ENCODE peak calls at places on chromosomes 12 and 14, in four cellular contexts. I is heart right ventricle, U is foreskin fibroblast, D is OCI-LY7. M is an unnamed sample.

GRCh38 chr14:23578560-23579310 is at the start of gene JPH4:
- DNase-seq in I (no peak), U (no peak), D (no peak), M (no peak)

GRCh38 chr12:101616027-101616494 is 21.3 kb downstream of the MYBPC1 start:
- DNase-seq in I (no peak), U (peak; percentile 1), D (peak; percentile 23), M (peak; percentile 7)

GRCh38 chr14:72646861-72647528 is 246.9 kb downstream of the DPF3 start:
- DNase-seq in I (no peak), U (peak; percentile 66), D (no peak), M (peak; percentile 86)

GRCh38 chr12:52708010-52708409 is 4.7 kb upstream of the KRT77 start:
- DNase-seq in I (no peak), U (no peak), D (no peak), M (no peak)

GRCh38 chr12:114697741-114698565 is 14.0 kb upstream of the TBX3 start:
- DNase-seq in I (no peak), U (peak; percentile 78), D (no peak), M (no peak)

GRCh38 chr12:108696111-108696995 is 35.0 kb downstream of the CORO1C start:
- DNase-seq in I (no peak), U (peak; percentile 75), D (no peak), M (peak; percentile 100)

GRCh38 chr12:79298511-79298910 is 392.3 kb downstream of the PAWR start:
- DNase-seq in I (no peak), U (peak; percentile 50), D (no peak), M (no peak)

GRCh38 chr12:68675098-68675842 is 11.5 kb upstream of the NUP107 start:
- DNase-seq in I (no peak), U (no peak), D (peak; percentile 41), M (no peak)

GRCh38 chr12:45244561-45245348 is 28.9 kb downstream of the ANO6 start:
- DNase-seq in I (no peak), U (peak; percentile 13), D (peak; percentile 8), M (peak; percentile 75)

GRCh38 chr14:94599656-94600004 is 12.6 kb upstream of the SERPINA3 start:
- DNase-seq in I (no peak), U (no peak), D (no peak), M (no peak)

GRCh38 chr14:85191986-85192385 is 338.0 kb upstream of the FLRT2 start:
- DNase-seq in I (no peak), U (no peak), D (no peak), M (no peak)

GRCh38 chr12:31002999-31003398 is 70.7 kb upstream of the DDX11 start:
- DNase-seq in I (no peak), U (no peak), D (no peak), M (no peak)

GRCh38 chr14:99393059-99393655 is 87.5 kb downstream of the SETD3 start:
- DNase-seq in I (peak; percentile 24), U (peak; percentile 49), D (peak; percentile 56), M (peak; percentile 47)

GRCh38 chr12:40946612-40947194 is 241.4 kb upstream of the PDZRN4 start:
- DNase-seq in I (no peak), U (peak; percentile 50), D (peak; percentile 27), M (peak; percentile 66)

GRCh38 chr12:57541717-57542116 is 5.3 kb downstream of the DCTN2 start:
- DNase-seq in I (no peak), U (no peak), D (no peak), M (no peak)

GRCh38 chr14:38158468-38158867 is 49.2 kb upstream of the SSTR1 start:
- DNase-seq in I (no peak), U (no peak), D (no peak), M (no peak)

GRCh38 chr12:71011261-71011660 is 90.7 kb upstream of the PTPRR start:
- DNase-seq in I (no peak), U (peak; percentile 73), D (no peak), M (peak; percentile 84)

GRCh38 chr14:96126339-96126770 is 78.3 kb upstream of the BDKRB2 start:
- DNase-seq in I (no peak), U (peak; percentile 43), D (no peak), M (no peak)

GRCh38 chr12:123153906-123154305 is 3.0 kb upstream of the PITPNM2 start:
- DNase-seq in I (no peak), U (no peak), D (no peak), M (no peak)

GRCh38 chr12:15599266-15600037 is 189.7 kb downstream of the EPS8 start:
- DNase-seq in I (no peak), U (peak; percentile 88), D (no peak), M (peak; percentile 92)

GRCh38 chr12:68290126-68290525 is 36.7 kb upstream of the IL22 start:
- DNase-seq in I (no peak), U (no peak), D (no peak), M (no peak)

GRCh38 chr12:28998662-28999120 is 150.4 kb upstream of the FAR2 start:
- DNase-seq in I (no peak), U (peak; percentile 80), D (no peak), M (peak; percentile 67)

GRCh38 chr14:89572566-89573398 is 155.7 kb upstream of the FOXN3 start:
- DNase-seq in I (no peak), U (no peak), D (no peak), M (no peak)

GRCh38 chr12:71865166-71865713 is 25.7 kb downstream of the TBC1D15 start:
- DNase-seq in I (no peak), U (peak; percentile 95), D (no peak), M (peak; percentile 75)

GRCh38 chr12:71128191-71128590 is 29.6 kb downstream of the TSPAN8 start:
- DNase-seq in I (no peak), U (peak; percentile 65), D (no peak), M (peak; percentile 12)

GRCh38 chr12:117878598-117878997 is 90.2 kb downstream of the KSR2 start:
- DNase-seq in I (no peak), U (no peak), D (no peak), M (no peak)

GRCh38 chr12:117872521-117873169 is 96.1 kb downstream of the KSR2 start:
- DNase-seq in I (no peak), U (no peak), D (no peak), M (no peak)

GRCh38 chr12:117874842-117875434 is 93.9 kb downstream of the KSR2 start:
- DNase-seq in I (peak; percentile 68), U (peak; percentile 76), D (peak; percentile 54), M (peak; percentile 65)

GRCh38 chr12:117876492-117876816 is 92.3 kb downstream of the KSR2 start:
- DNase-seq in I (no peak), U (no peak), D (no peak), M (no peak)

GRCh38 chr12:117875652-117876491 is 92.9 kb downstream of the KSR2 start:
- DNase-seq in I (peak; percentile 14), U (peak; percentile 17), D (no peak), M (peak; percentile 16)
- H3K4me3 ChIP-seq in I (no peak overlapping the region), U (no peak overlapping the region), D (no peak overlapping the region), M (no peak overlapping the region)

GRCh38 chr14:92460541-92460915 is 53.1 kb upstream of the RIN3 start:
- DNase-seq in I (no peak), U (no peak), D (no peak), M (no peak)
- TF ChIP-seq CTCF in I (no peak), U (no peak), D (no peak), M (no peak)

DNA sequence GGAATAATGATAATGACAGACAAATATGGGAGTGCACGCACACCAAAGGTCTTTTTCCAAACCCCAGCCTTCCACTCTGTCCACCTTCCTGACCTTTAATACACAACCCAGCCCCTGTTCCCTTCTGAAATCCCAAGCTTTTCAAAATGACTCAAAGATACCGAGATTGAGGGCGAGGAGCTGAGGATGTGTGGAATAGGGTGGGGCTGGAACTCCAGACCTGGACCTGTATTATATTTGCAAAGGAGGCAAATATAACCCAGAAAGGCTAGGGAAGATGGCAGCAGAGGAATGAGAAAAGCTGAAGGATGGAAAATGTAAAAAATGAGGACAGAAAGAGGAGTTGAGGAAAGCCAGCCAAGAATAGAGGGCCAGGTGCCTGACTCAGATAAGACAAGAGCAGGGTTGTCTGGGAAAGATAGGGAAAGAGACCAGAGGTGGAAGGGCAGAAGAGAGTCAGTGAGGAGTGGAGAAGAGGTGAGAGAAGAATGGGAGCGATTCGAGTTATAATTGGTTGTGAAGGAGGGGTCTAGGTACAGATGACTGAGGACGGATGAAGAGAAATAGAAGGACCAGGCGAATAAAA is 1.0 kb upstream of the PTMS start:
- DNase-seq in I (no peak), U (peak; percentile 29), D (no peak), M (no peak)
- H3K4me3 ChIP-seq in I (peak overlapping the region; percentile 81), U (peak overlapping the region; percentile 91), D (peak overlapping the region; percentile 71), M (peak overlapping the region; percentile 90)

GRCh38 chr14:91484186-91484585 is 25.9 kb downstream of the PPP4R3A start:
- DNase-seq in I (no peak), U (no peak), D (peak; percentile 32), M (no peak)
- TF ChIP-seq CTCF in I (no peak), U (no peak), D (peak; percentile 76), M (peak; percentile 1)

GRCh38 chr12:11724888-11725310 is 75.4 kb downstream of the ETV6 start:
- DNase-seq in I (no peak), U (peak; percentile 64), D (no peak), M (peak; percentile 75)
- H3K4me3 ChIP-seq in I (no peak overlapping the region), U (no peak overlapping the region), D (peak overlapping the region; percentile 1), M (no peak overlapping the region)

M was measured in cardiac fibroblast.